ENCODE peak calls at places on chromosomes 13 and 19, in six cellular contexts. One of them, this sample, is unnamed.

GRCh38 chr13:37381502-37381901 is 217.1 kb downstream of the POSTN start:
- DNase-seq in brain microvascular endothelial cell: no peak
- DNase-seq in MM.1S: no peak
- DNase-seq in IMR-90: no peak
- DNase-seq in HL-60: no peak
- DNase-seq in Peyer's patch: no peak
- DNase-seq in this sample: no peak

GRCh38 chr19:21028969-21029268 is 8.5 kb downstream of the ZNF430 start:
- DNase-seq in brain microvascular endothelial cell: no peak
- DNase-seq in MM.1S: no peak
- DNase-seq in IMR-90: no peak
- DNase-seq in HL-60: no peak
- DNase-seq in Peyer's patch: no peak
- DNase-seq in this sample: no peak

GRCh38 chr13:24910502-24911134 is 146.6 kb downstream of the RNF17 start:
- DNase-seq in brain microvascular endothelial cell: no peak
- DNase-seq in MM.1S: no peak
- DNase-seq in IMR-90: peak
- DNase-seq in HL-60: no peak
- DNase-seq in Peyer's patch: no peak
- DNase-seq in this sample: no peak

GRCh38 chr19:15298847-15299567 is 33.3 kb downstream of the BRD4 start:
- DNase-seq in brain microvascular endothelial cell: no peak
- DNase-seq in MM.1S: no peak
- DNase-seq in IMR-90: no peak
- DNase-seq in HL-60: no peak
- DNase-seq in Peyer's patch: no peak
- DNase-seq in this sample: no peak

GRCh38 chr19:40376286-40376862 is 13.6 kb downstream of the HIPK4 start:
- DNase-seq in brain microvascular endothelial cell: no peak
- DNase-seq in MM.1S: no peak
- DNase-seq in IMR-90: no peak
- DNase-seq in HL-60: no peak
- DNase-seq in Peyer's patch: no peak
- DNase-seq in this sample: no peak

GRCh38 chr19:980133-980998 is 3.8 kb upstream of the WDR18 start:
- DNase-seq in brain microvascular endothelial cell: no peak
- DNase-seq in MM.1S: no peak
- DNase-seq in IMR-90: no peak
- DNase-seq in HL-60: no peak
- DNase-seq in Peyer's patch: no peak
- DNase-seq in this sample: no peak

GRCh38 chr19:56840452-56841193 is at the start of the genes PEG3 and ZIM2:
- DNase-seq in brain microvascular endothelial cell: no peak
- DNase-seq in MM.1S: no peak
- DNase-seq in IMR-90: no peak
- DNase-seq in HL-60: no peak
- DNase-seq in Peyer's patch: no peak
- DNase-seq in this sample: peak

GRCh38 chr19:48495391-48495790 is 16.2 kb downstream of the LMTK3 start:
- DNase-seq in brain microvascular endothelial cell: no peak
- DNase-seq in MM.1S: no peak
- DNase-seq in IMR-90: no peak
- DNase-seq in HL-60: no peak
- DNase-seq in Peyer's patch: no peak
- DNase-seq in this sample: no peak

GRCh38 chr13:21957833-21958232 is 287.0 kb downstream of the FGF9 start:
- DNase-seq in brain microvascular endothelial cell: no peak
- DNase-seq in MM.1S: no peak
- DNase-seq in IMR-90: peak
- DNase-seq in HL-60: no peak
- DNase-seq in Peyer's patch: no peak
- DNase-seq in this sample: no peak

GRCh38 chr13:49893591-49893990 is 42.5 kb downstream of the SPRYD7 start:
- DNase-seq in brain microvascular endothelial cell: no peak
- DNase-seq in MM.1S: no peak
- DNase-seq in IMR-90: no peak
- DNase-seq in HL-60: no peak
- DNase-seq in Peyer's patch: no peak
- DNase-seq in this sample: no peak

GRCh38 chr19:18364826-18365528 is 21.0 kb upstream of the GDF15 start:
- DNase-seq in brain microvascular endothelial cell: peak
- DNase-seq in MM.1S: no peak
- DNase-seq in IMR-90: peak
- DNase-seq in HL-60: no peak
- DNase-seq in Peyer's patch: no peak
- DNase-seq in this sample: peak

GRCh38 chr19:33461256-33462111 is 60.1 kb downstream of the PEPD start:
- DNase-seq in brain microvascular endothelial cell: no peak
- DNase-seq in MM.1S: no peak
- DNase-seq in IMR-90: no peak
- DNase-seq in HL-60: no peak
- DNase-seq in Peyer's patch: no peak
- DNase-seq in this sample: no peak

GRCh38 chr13:75635101-75635620 is 969 bp upstream of the LMO7 start:
- DNase-seq in brain microvascular endothelial cell: no peak
- DNase-seq in MM.1S: peak
- DNase-seq in IMR-90: no peak
- DNase-seq in HL-60: no peak
- DNase-seq in Peyer's patch: peak
- DNase-seq in this sample: no peak

GRCh38 chr19:48029431-48029830 is 14.4 kb downstream of the CABP5 start:
- DNase-seq in brain microvascular endothelial cell: no peak
- DNase-seq in MM.1S: no peak
- DNase-seq in IMR-90: no peak
- DNase-seq in HL-60: no peak
- DNase-seq in Peyer's patch: no peak
- DNase-seq in this sample: no peak

GRCh38 chr19:13597625-13598024 is 91.3 kb upstream of the CACNA1A start:
- DNase-seq in brain microvascular endothelial cell: peak
- DNase-seq in MM.1S: peak
- DNase-seq in IMR-90: peak
- DNase-seq in HL-60: peak
- DNase-seq in Peyer's patch: peak
- DNase-seq in this sample: peak

GRCh38 chr13:21025539-21025938 is 35.8 kb downstream of the LATS2 start:
- DNase-seq in brain microvascular endothelial cell: no peak
- DNase-seq in MM.1S: no peak
- DNase-seq in IMR-90: no peak
- DNase-seq in HL-60: no peak
- DNase-seq in Peyer's patch: no peak
- DNase-seq in this sample: no peak

GRCh38 chr19:6925801-6926751 is 38.7 kb downstream of the ADGRE1 start:
- DNase-seq in brain microvascular endothelial cell: no peak
- DNase-seq in MM.1S: peak
- DNase-seq in IMR-90: no peak
- DNase-seq in HL-60: no peak
- DNase-seq in Peyer's patch: no peak
- DNase-seq in this sample: no peak

GRCh38 chr13:113548171-113548641 is 36.3 kb upstream of the TFDP1 start:
- DNase-seq in brain microvascular endothelial cell: no peak
- DNase-seq in MM.1S: no peak
- DNase-seq in IMR-90: no peak
- DNase-seq in HL-60: no peak
- DNase-seq in Peyer's patch: no peak
- DNase-seq in this sample: no peak

GRCh38 chr19:28578786-28579505 is 634.0 kb downstream of the UQCRFS1 start:
- DNase-seq in brain microvascular endothelial cell: no peak
- DNase-seq in MM.1S: no peak
- DNase-seq in IMR-90: no peak
- DNase-seq in HL-60: no peak
- DNase-seq in Peyer's patch: no peak
- DNase-seq in this sample: no peak

GRCh38 chr13:88068975-88069374 is 397.8 kb downstream of the SLITRK5 start:
- DNase-seq in brain microvascular endothelial cell: no peak
- DNase-seq in MM.1S: no peak
- DNase-seq in IMR-90: no peak
- DNase-seq in HL-60: no peak
- DNase-seq in Peyer's patch: no peak
- DNase-seq in this sample: no peak

GRCh38 chr19:38697197-38697596 is 47.1 kb downstream of the CAPN12 start:
- DNase-seq in brain microvascular endothelial cell: no peak
- DNase-seq in MM.1S: no peak
- DNase-seq in IMR-90: no peak
- DNase-seq in HL-60: no peak
- DNase-seq in Peyer's patch: no peak
- DNase-seq in this sample: no peak

GRCh38 chr19:1245884-1246816 is 2.2 kb upstream of the MIDN start:
- DNase-seq in brain microvascular endothelial cell: no peak
- DNase-seq in MM.1S: no peak
- DNase-seq in IMR-90: no peak
- DNase-seq in HL-60: no peak
- DNase-seq in Peyer's patch: no peak
- DNase-seq in this sample: no peak

GRCh38 chr13:42549555-42549941 is 24.4 kb upstream of the TNFSF11 start:
- DNase-seq in brain microvascular endothelial cell: no peak
- DNase-seq in MM.1S: no peak
- DNase-seq in IMR-90: no peak
- DNase-seq in HL-60: no peak
- DNase-seq in Peyer's patch: no peak
- DNase-seq in this sample: no peak

GRCh38 chr13:51240178-51240577 is 18.0 kb downstream of the FAM124A start:
- DNase-seq in brain microvascular endothelial cell: no peak
- DNase-seq in MM.1S: no peak
- DNase-seq in IMR-90: no peak
- DNase-seq in HL-60: no peak
- DNase-seq in Peyer's patch: no peak
- DNase-seq in this sample: no peak

GRCh38 chr13:51240888-51241475 is 18.8 kb downstream of the FAM124A start:
- DNase-seq in brain microvascular endothelial cell: no peak
- DNase-seq in MM.1S: no peak
- DNase-seq in IMR-90: no peak
- DNase-seq in HL-60: no peak
- DNase-seq in Peyer's patch: no peak
- DNase-seq in this sample: no peak

GRCh38 chr13:51243227-51243626 is 21.0 kb downstream of the FAM124A start:
- DNase-seq in brain microvascular endothelial cell: no peak
- DNase-seq in MM.1S: no peak
- DNase-seq in IMR-90: no peak
- DNase-seq in HL-60: no peak
- DNase-seq in Peyer's patch: no peak
- DNase-seq in this sample: no peak

GRCh38 chr13:51243832-51244231 is 21.6 kb downstream of the FAM124A start:
- DNase-seq in brain microvascular endothelial cell: no peak
- DNase-seq in MM.1S: no peak
- DNase-seq in IMR-90: no peak
- DNase-seq in HL-60: no peak
- DNase-seq in Peyer's patch: no peak
- DNase-seq in this sample: no peak

DNA sequence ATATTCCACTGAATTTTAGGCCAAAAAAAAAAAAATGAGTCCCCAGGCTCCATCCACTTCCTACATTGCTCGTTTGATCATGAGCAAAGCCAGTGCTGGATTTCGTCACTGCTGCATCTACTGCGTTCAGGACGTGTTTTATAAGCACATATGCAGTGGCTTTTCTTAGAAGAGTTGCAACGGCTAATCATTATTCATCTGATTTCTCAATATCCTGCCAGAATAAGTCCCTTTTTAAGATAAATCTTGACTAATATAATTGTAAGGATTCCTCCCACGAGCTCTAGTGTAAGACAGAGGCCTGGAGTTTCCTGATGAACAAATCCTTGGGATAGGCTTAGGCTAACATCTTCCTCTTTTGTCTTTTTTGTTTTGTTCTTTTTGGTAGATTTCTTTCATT is 19.5 kb downstream of the FAM124A start:
- DNase-seq in brain microvascular endothelial cell: no peak
- DNase-seq in MM.1S: no peak
- DNase-seq in IMR-90: no peak
- DNase-seq in HL-60: peak
- DNase-seq in Peyer's patch: no peak
- DNase-seq in this sample: no peak
- H3K27ac ChIP-seq in brain microvascular endothelial cell: no peak
- H3K27ac ChIP-seq in MM.1S: no peak
- H3K27ac ChIP-seq in IMR-90: no peak
- H3K27ac ChIP-seq in HL-60: no peak
- H3K27ac ChIP-seq in Peyer's patch: no peak
- H3K27ac ChIP-seq in this sample: peak

GRCh38 chr19:29667941-29668340 is 2.7 kb downstream of the PLEKHF1 start:
- DNase-seq in brain microvascular endothelial cell: no peak
- DNase-seq in MM.1S: no peak
- DNase-seq in IMR-90: no peak
- DNase-seq in HL-60: no peak
- DNase-seq in Peyer's patch: peak
- DNase-seq in this sample: no peak
- H3K27ac ChIP-seq in brain microvascular endothelial cell: no peak
- H3K27ac ChIP-seq in MM.1S: no peak
- H3K27ac ChIP-seq in IMR-90: no peak
- H3K27ac ChIP-seq in HL-60: no peak
- H3K27ac ChIP-seq in Peyer's patch: peak
- H3K27ac ChIP-seq in this sample: peak

GRCh38 chr19:46478356-46478986 is 7.1 kb upstream of the PNMA8A start:
- DNase-seq in brain microvascular endothelial cell: peak
- DNase-seq in MM.1S: no peak
- DNase-seq in IMR-90: peak
- DNase-seq in HL-60: no peak
- DNase-seq in Peyer's patch: no peak
- DNase-seq in this sample: no peak

GRCh38 chr19:46481187-46481586 is 9.8 kb upstream of the PNMA8A start:
- DNase-seq in brain microvascular endothelial cell: no peak
- DNase-seq in MM.1S: no peak
- DNase-seq in IMR-90: peak
- DNase-seq in HL-60: no peak
- DNase-seq in Peyer's patch: no peak
- DNase-seq in this sample: no peak

GRCh38 chr19:46482645-46483044 is 11.3 kb upstream of the PNMA8A start:
- DNase-seq in brain microvascular endothelial cell: peak
- DNase-seq in MM.1S: no peak
- DNase-seq in IMR-90: peak
- DNase-seq in HL-60: no peak
- DNase-seq in Peyer's patch: no peak
- DNase-seq in this sample: no peak

GRCh38 chr19:46480409-46480808 is 9.0 kb upstream of the PNMA8A start:
- DNase-seq in brain microvascular endothelial cell: peak
- DNase-seq in MM.1S: no peak
- DNase-seq in IMR-90: peak
- DNase-seq in HL-60: no peak
- DNase-seq in Peyer's patch: no peak
- DNase-seq in this sample: no peak

GRCh38 chr19:46481947-46482346 is 10.6 kb upstream of the PNMA8A start:
- DNase-seq in brain microvascular endothelial cell: no peak
- DNase-seq in MM.1S: no peak
- DNase-seq in IMR-90: peak
- DNase-seq in HL-60: no peak
- DNase-seq in Peyer's patch: no peak
- DNase-seq in this sample: no peak
- H3K27ac ChIP-seq in brain microvascular endothelial cell: no peak
- H3K27ac ChIP-seq in MM.1S: no peak
- H3K27ac ChIP-seq in IMR-90: peak
- H3K27ac ChIP-seq in HL-60: no peak
- H3K27ac ChIP-seq in Peyer's patch: no peak
- H3K27ac ChIP-seq in this sample: no peak

DNA sequence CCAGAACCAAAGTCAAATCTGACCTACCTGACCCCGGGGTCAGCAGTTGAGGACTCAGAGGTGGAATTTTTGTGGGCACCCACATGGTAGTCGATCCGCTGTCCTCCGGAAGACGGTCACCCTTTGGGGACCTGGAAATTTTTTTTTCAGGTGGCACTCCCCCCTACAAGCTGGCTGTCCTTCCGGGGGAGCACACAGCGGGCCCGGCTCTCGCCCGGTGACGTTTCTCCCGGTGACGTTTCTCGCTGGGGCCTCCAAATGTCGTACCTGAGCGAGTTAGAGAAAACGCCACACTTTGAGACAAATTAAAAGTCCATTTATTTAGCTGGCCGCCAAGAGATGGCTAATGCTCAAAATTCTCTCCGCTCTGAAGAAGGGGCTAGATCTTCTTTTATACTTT is 48.8 kb downstream of the ZFP14 start:
- DNase-seq in brain microvascular endothelial cell: no peak
- DNase-seq in MM.1S: no peak
- DNase-seq in IMR-90: no peak
- DNase-seq in HL-60: no peak
- DNase-seq in Peyer's patch: no peak
- DNase-seq in this sample: no peak
- H3K27ac ChIP-seq in brain microvascular endothelial cell: no peak
- H3K27ac ChIP-seq in MM.1S: no peak
- H3K27ac ChIP-seq in IMR-90: no peak
- H3K27ac ChIP-seq in HL-60: no peak
- H3K27ac ChIP-seq in Peyer's patch: no peak
- H3K27ac ChIP-seq in this sample: no peak

This sample was measured in substantia nigra.